ENCODE peak calls at places on chromosome 16, in four cellular contexts. A is brain microvascular endothelial cell, T is LNCaP clone FGC, S is heart right ventricle. Z is an unnamed sample.

GRCh38 chr16:13231365-13231764 is 330.0 kb downstream of the SHISA9 start:
- DNase-seq in A (no peak), T (no peak), S (no peak), Z (no peak)

GRCh38 chr16:67399749-67400704 is 6.7 kb upstream of the TPPP3 start:
- DNase-seq in A (no peak), T (no peak), S (no peak), Z (no peak)

GRCh38 chr16:67922221-67922620 is 9.4 kb downstream of the CTRL start:
- DNase-seq in A (no peak), T (no peak), S (no peak), Z (no peak)

GRCh38 chr16:25157476-25157875 is 45.9 kb downstream of the LCMT1 start:
- DNase-seq in A (no peak), T (no peak), S (no peak), Z (no peak)

GRCh38 chr16:1105888-1106620 is 10.0 kb upstream of the C1QTNF8 start:
- DNase-seq in A (peak; percentile 20), T (no peak), S (peak; percentile 42), Z (no peak)

GRCh38 chr16:20510323-20510722 is 59.0 kb downstream of the ACSM2A start:
- DNase-seq in A (no peak), T (no peak), S (peak; percentile 14), Z (no peak)

GRCh38 chr16:48318630-48319029 is 66.6 kb downstream of the SIAH1 start:
- DNase-seq in A (peak; percentile 59), T (no peak), S (peak; percentile 74), Z (no peak)

GRCh38 chr16:66508914-66509496 is 40.9 kb downstream of the TK2 start:
- DNase-seq in A (no peak), T (no peak), S (no peak), Z (no peak)

GRCh38 chr16:77599793-77600415 is 122.4 kb upstream of the NUDT7 start:
- DNase-seq in A (peak; percentile 65), T (no peak), S (peak; percentile 19), Z (no peak)

GRCh38 chr16:73298562-73298961 is 250.6 kb upstream of the ZFHX3 start:
- DNase-seq in A (peak; percentile 87), T (no peak), S (no peak), Z (no peak)

GRCh38 chr16:50530277-50531236 is 17.6 kb upstream of the NKD1 start:
- DNase-seq in A (no peak), T (peak; percentile 48), S (no peak), Z (peak; percentile 76)

GRCh38 chr16:86668136-86668535 is 89.8 kb downstream of the FOXL1 start:
- DNase-seq in A (peak; percentile 91), T (no peak), S (peak; percentile 59), Z (no peak)

GRCh38 chr16:47461598-47462266 is 601 bp downstream of the PHKB start:
- DNase-seq in A (peak; percentile 30), T (peak; percentile 93), S (peak; percentile 36), Z (no peak)

GRCh38 chr16:508884-509736 is 18.4 kb upstream of the CAPN15 start:
- DNase-seq in A (peak; percentile 69), T (peak; percentile 91), S (no peak), Z (no peak)

GRCh38 chr16:46743232-46743719 is 4.9 kb downstream of the MYLK3 start:
- DNase-seq in A (peak; percentile 11), T (no peak), S (peak; percentile 43), Z (no peak)

GRCh38 chr16:4257646-4258556 is 14.9 kb downstream of the TFAP4 start:
- DNase-seq in A (no peak), T (no peak), S (peak; percentile 59), Z (no peak)

GRCh38 chr16:30761427-30761927 is 385 bp downstream of the CFAP119 start:
- DNase-seq in A (no peak), T (no peak), S (no peak), Z (no peak)

GRCh38 chr16:69187387-69187890 is 475 bp downstream of the SNTB2 start:
- DNase-seq in A (no peak), T (no peak), S (peak; percentile 32), Z (no peak)

GRCh38 chr16:65044861-65045260 is 77.0 kb downstream of the CDH11 start:
- DNase-seq in A (peak; percentile 81), T (no peak), S (no peak), Z (no peak)

GRCh38 chr16:1029259-1029545 is 43.3 kb upstream of the SSTR5 start:
- DNase-seq in A (no peak), T (no peak), S (no peak), Z (no peak)

GRCh38 chr16:73299349-73299748 is 251.4 kb upstream of the ZFHX3 start:
- DNase-seq in A (no peak), T (no peak), S (no peak), Z (no peak)

GRCh38 chr16:83310816-83311215 is 497.0 kb upstream of the HSBP1 start:
- DNase-seq in A (no peak), T (no peak), S (no peak), Z (no peak)

GRCh38 chr16:54055864-54056263 is 230.7 kb downstream of the IRX3 start:
- DNase-seq in A (no peak), T (no peak), S (no peak), Z (no peak)

GRCh38 chr16:79269211-79269863 is 331.2 kb downstream of the MAF start:
- DNase-seq in A (no peak), T (no peak), S (no peak), Z (peak; percentile 34)

GRCh38 chr16:89584768-89585549 is 9.4 kb downstream of the CPNE7 start:
- DNase-seq in A (no peak), T (no peak), S (no peak), Z (no peak)

GRCh38 chr16:15703029-15703736 is 53.1 kb downstream of the NDE1 start:
- DNase-seq in A (no peak), T (no peak), S (no peak), Z (no peak)

GRCh38 chr16:49278944-49279725 is 2.5 kb downstream of the CBLN1 start:
- DNase-seq in A (no peak), T (no peak), S (no peak), Z (no peak)

GRCh38 chr16:17474572-17474971 is 3.8 kb upstream of the XYLT1 start:
- DNase-seq in A (no peak), T (no peak), S (no peak), Z (peak; percentile 87)

GRCh38 chr16:87206646-87207451 is 110.3 kb downstream of the C16orf95 start:
- DNase-seq in A (peak; percentile 35), T (peak; percentile 31), S (no peak), Z (peak; percentile 18)

GRCh38 chr16:9578459-9578858 is 487.0 kb downstream of the HAPSTR1 start:
- DNase-seq in A (no peak), T (no peak), S (no peak), Z (no peak)
- H3K4me3 ChIP-seq in A (no peak overlapping the region), T (no peak overlapping the region), S (no peak overlapping the region), Z (no peak overlapping the region)

GRCh38 chr16:88552815-88553214 is 17.4 kb upstream of the ZC3H18 start:
- DNase-seq in A (no peak), T (no peak), S (no peak), Z (no peak)
- H3K4me3 ChIP-seq in A (no peak overlapping the region), T (no peak overlapping the region), S (no peak overlapping the region), Z (no peak overlapping the region)

DNA sequence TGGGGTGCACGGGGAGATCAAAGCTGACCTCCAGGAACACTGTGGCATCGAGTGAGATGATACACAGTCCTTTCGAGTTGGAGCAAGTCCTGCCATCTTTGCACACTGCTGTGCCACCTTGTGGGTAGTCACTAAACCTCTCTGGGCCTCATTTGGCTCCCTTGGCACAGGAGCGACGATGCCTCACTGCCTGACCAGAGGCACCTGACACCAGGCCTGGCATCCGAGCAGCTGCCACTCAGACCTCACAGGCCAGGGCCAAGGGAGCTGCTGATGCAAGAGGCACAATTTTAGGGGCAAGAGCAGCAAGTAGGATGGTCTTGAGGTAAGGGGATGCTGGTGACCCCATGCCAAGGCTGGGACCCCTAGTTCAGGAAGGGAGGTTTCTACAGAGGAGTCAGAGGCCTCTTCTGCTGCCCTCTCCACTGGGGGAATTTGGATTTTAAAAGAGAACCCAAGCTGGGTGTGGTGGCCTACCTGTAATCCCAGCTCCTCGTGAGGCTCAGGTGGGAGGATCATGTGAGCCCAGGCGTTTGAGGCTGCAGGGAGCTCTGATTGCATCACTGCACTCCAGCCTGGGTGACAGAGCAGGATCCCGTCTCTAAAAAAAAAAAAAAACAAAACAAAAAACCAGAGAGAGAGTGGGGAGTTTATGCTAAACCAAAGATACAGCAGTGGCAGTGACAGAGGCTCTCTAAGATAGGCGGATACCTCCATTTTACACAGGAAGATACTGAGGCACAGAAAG is 6.7 kb upstream of the ADGRG1 start:
- DNase-seq in A (no peak), T (no peak), S (no peak), Z (peak; percentile 84)
- H3K4me3 ChIP-seq in A (no peak overlapping the region), T (peak overlapping the region; percentile 75), S (no peak overlapping the region), Z (no peak overlapping the region)

DNA sequence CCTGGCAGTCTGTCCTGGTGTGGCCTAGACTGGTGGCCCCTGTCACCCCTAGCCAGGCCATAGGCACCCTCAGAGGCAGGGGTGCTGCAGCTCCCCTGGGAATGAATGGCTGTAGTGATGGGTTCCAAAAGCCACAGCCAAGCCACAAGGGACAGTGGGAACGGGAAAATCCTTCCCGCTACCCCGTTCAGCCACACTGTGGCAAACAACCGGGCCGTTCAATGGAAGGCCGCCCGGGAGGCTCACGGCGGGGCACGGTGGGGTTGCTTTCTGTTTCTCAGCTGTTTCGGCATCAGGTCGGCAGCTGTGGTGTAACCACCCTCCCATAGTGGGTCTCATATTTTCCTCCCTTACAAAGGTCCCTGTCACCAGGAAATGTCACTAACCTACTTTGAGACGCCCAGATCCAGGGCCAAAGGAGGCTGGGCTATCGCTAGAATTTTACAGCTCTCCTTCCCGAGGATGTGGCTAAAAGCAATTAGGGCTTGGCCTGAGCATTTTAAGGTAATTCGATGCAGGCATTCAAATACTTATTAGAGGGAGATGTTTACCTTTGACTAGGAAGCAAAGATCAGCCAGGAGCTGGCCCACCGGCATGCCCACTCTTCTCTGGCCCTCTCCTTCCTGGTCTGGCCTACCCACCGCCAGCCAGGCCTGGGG is 61.7 kb upstream of the GSE1 start:
- DNase-seq in A (no peak), T (no peak), S (no peak), Z (no peak)
- H3K4me3 ChIP-seq in A (no peak overlapping the region), T (no peak overlapping the region), S (no peak overlapping the region), Z (no peak overlapping the region)